ENCODE peak calls at places on chromosome 2, in four cellular contexts. Z is HT1080, Y is tibial artery, R is Karpas-422. K is an unnamed sample.

GRCh38 chr2:189821953-189822748 is 37.9 kb downstream of the PMS1 start:
- DNase-seq in Z (no peak), Y (no peak), R (no peak), K (no peak)

GRCh38 chr2:12300019-12300602 is 416.6 kb upstream of the TRIB2 start:
- DNase-seq in Z (no peak), Y (no peak), R (no peak), K (no peak)

GRCh38 chr2:195759877-195760276 is 102.9 kb downstream of the SLC39A10 start:
- DNase-seq in Z (no peak), Y (no peak), R (no peak), K (no peak)

GRCh38 chr2:51795248-51795888 is 763.4 kb upstream of the NRXN1 start:
- DNase-seq in Z (no peak), Y (no peak), R (peak; percentile 56), K (no peak)

GRCh38 chr2:74843371-74844298 is 9.7 kb downstream of the HK2 start:
- DNase-seq in Z (peak; percentile 86), Y (no peak), R (peak; percentile 67), K (no peak)

GRCh38 chr2:54983345-54984235 is 66.7 kb downstream of the RTN4 start:
- DNase-seq in Z (peak; percentile 72), Y (no peak), R (no peak), K (no peak)

GRCh38 chr2:26464390-26465265 is 13.3 kb downstream of the OTOF start:
- DNase-seq in Z (no peak), Y (peak; percentile 55), R (no peak), K (no peak)

GRCh38 chr2:233072838-233073237 is 12.7 kb downstream of the INPP5D start:
- DNase-seq in Z (no peak), Y (peak; percentile 19), R (no peak), K (no peak)

GRCh38 chr2:201900362-201900761 is 94.0 kb downstream of the CDK15 start:
- DNase-seq in Z (peak; percentile 48), Y (no peak), R (peak; percentile 91), K (no peak)

GRCh38 chr2:148599112-148599991 is 45.2 kb upstream of the EPC2 start:
- DNase-seq in Z (no peak), Y (no peak), R (no peak), K (no peak)

GRCh38 chr2:17827306-17827705 is 11.0 kb downstream of the MSGN1 start:
- DNase-seq in Z (no peak), Y (no peak), R (no peak), K (no peak)

GRCh38 chr2:120344991-120345975 is 653 bp upstream of the INHBB start:
- DNase-seq in Z (no peak), Y (no peak), R (no peak), K (no peak)

GRCh38 chr2:18436408-18437077 is 123.9 kb downstream of the RDH14 start:
- DNase-seq in Z (peak; percentile 50), Y (no peak), R (no peak), K (no peak)

GRCh38 chr2:153818242-153818641 is 53.5 kb upstream of the GALNT13 start:
- DNase-seq in Z (no peak), Y (no peak), R (no peak), K (no peak)

GRCh38 chr2:43898134-43898957 is 59.6 kb downstream of the ABCG8 start:
- DNase-seq in Z (no peak), Y (no peak), R (no peak), K (no peak)

GRCh38 chr2:1047485-1047884 is 96.8 kb downstream of the SNTG2 start:
- DNase-seq in Z (no peak), Y (no peak), R (peak; percentile 77), K (no peak)

GRCh38 chr2:8212239-8212638 is 469.6 kb upstream of the ID2 start:
- DNase-seq in Z (no peak), Y (no peak), R (no peak), K (no peak)

GRCh38 chr2:43393918-43394317 is 167.5 kb upstream of the ZFP36L2 start:
- DNase-seq in Z (no peak), Y (no peak), R (no peak), K (no peak)

GRCh38 chr2:235330775-235331438 is 162.9 kb upstream of the AGAP1 start:
- DNase-seq in Z (peak; percentile 95), Y (no peak), R (no peak), K (no peak)

GRCh38 chr2:226411727-226412360 is 387.8 kb downstream of the IRS1 start:
- DNase-seq in Z (peak; percentile 95), Y (no peak), R (no peak), K (no peak)

GRCh38 chr2:105517814-105518705 is 119.2 kb upstream of the FHL2 start:
- DNase-seq in Z (no peak), Y (peak; percentile 91), R (no peak), K (no peak)

GRCh38 chr2:88686320-88686719 is 5.2 kb upstream of the RPIA start:
- DNase-seq in Z (no peak), Y (no peak), R (no peak), K (no peak)

GRCh38 chr2:231604101-231604684 is 11.5 kb downstream of the TEX44 start:
- DNase-seq in Z (no peak), Y (peak; percentile 78), R (peak; percentile 82), K (peak; percentile 65)

GRCh38 chr2:219598308-219599078 is 836 bp downstream of the STK11IP start:
- DNase-seq in Z (no peak), Y (no peak), R (no peak), K (no peak)